ENCODE peak calls at places on chromosomes 11 and 22, in nine cellular contexts. U is breast epithelium, J is prostate gland, X is ovary, D is heart left ventricle, K is IMR-90, G is adrenal gland, N is HCT116, V is tibial nerve. I is an unnamed sample.

GRCh38 chr11:94785509-94785908 is 17.4 kb downstream of the AMOTL1 start:
- DNase-seq in V (no peak), X (no peak), K (no peak), D (no peak), J (no peak), G (no peak), N (no peak), U (no peak), I (no peak)

GRCh38 chr11:69637956-69638871 is 2.7 kb upstream of the CCND1 start:
- DNase-seq in N (peak; percentile 80), U (no peak), G (peak; percentile 41), K (peak; percentile 65), V (no peak), D (peak; percentile 71), J (no peak), X (no peak), I (peak; percentile 80)

GRCh38 chr22:33851240-33851639 is 69.0 kb downstream of the LARGE1 start:
- DNase-seq in U (no peak), N (no peak), V (no peak), J (no peak), X (no peak), G (no peak), D (no peak), K (peak; percentile 44), I (no peak)

GRCh38 chr11:73349633-73350032 is 26.6 kb upstream of the RELT start:
- DNase-seq in X (no peak), V (no peak), U (no peak), N (no peak), D (no peak), J (no peak), K (no peak), G (no peak), I (no peak)

GRCh38 chr11:75389276-75389605 is 10.1 kb upstream of the RPS3 start:
- DNase-seq in J (no peak), N (no peak), V (no peak), X (no peak), D (no peak), U (no peak), K (peak; percentile 53), G (no peak), I (peak; percentile 45)

GRCh38 chr11:12137938-12138731 is 27.7 kb downstream of the MICAL2 start:
- DNase-seq in V (no peak), N (no peak), J (no peak), K (peak; percentile 98), X (no peak), G (no peak), U (no peak), D (no peak), I (peak; percentile 11)

GRCh38 chr11:114099392-114100178 is 40.1 kb downstream of the ZBTB16 start:
- DNase-seq in G (no peak), N (no peak), X (no peak), V (no peak), D (no peak), J (no peak), U (no peak), K (no peak), I (no peak)

GRCh38 chr11:68579455-68579854 is 104.9 kb upstream of the GAL start:
- DNase-seq in N (no peak), X (no peak), G (no peak), V (no peak), K (peak; percentile 67), D (no peak), U (no peak), J (no peak), I (no peak)

GRCh38 chr11:18703001-18703763 is 4.6 kb downstream of the TMEM86A start:
- DNase-seq in X (no peak), V (no peak), G (no peak), U (peak; percentile 20), J (no peak), K (no peak), D (peak; percentile 61), N (no peak), I (no peak)

DNA sequence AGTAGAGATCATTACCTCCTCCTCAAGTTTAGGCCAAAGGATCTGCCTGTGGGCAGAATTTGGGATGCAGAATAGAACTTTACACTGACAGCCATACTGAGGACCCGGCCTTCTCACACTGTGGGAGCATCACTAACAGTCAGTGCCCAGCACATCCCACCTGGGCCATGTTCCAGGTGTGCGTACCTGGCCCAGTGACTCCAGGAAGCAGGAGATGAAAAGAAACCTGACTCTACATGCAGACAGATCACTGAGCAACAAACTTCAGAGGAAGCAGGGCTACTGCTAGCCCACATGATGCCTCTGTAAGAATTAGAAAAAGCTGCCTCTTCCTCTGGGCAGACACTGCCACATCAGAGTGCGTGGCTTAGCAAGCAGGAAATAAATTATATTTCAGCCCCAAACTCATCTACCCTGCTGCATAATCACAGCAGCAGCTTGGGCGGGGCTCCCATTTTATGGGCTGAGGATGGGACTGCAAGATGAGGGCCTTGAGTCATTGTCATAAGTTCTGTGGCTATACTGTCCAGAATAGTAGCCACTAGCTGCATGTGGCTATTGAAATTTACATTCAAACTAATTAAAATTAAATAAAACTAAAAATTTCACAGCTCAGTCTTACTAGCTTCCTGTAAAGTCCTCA is 6.0 kb upstream of the LMO2 start:
- DNase-seq in K (no peak), D (no peak), G (no peak), U (no peak), J (peak; percentile 28), N (no peak), V (no peak), X (no peak), I (no peak)
- H3K4me1 ChIP-seq in K (peaks cover 2% of the 10 kb centered on the region), D (peaks cover 3% of the 10 kb centered on the region), G (peaks cover 17% of the 10 kb centered on the region), U (no peaks in the 10 kb centered on the region), J (no peaks in the 10 kb centered on the region), N (peaks cover 8% of the 10 kb centered on the region), V (no peaks in the 10 kb centered on the region), X (no peaks in the 10 kb centered on the region), I (peaks cover 68% of the 10 kb centered on the region)

DNA sequence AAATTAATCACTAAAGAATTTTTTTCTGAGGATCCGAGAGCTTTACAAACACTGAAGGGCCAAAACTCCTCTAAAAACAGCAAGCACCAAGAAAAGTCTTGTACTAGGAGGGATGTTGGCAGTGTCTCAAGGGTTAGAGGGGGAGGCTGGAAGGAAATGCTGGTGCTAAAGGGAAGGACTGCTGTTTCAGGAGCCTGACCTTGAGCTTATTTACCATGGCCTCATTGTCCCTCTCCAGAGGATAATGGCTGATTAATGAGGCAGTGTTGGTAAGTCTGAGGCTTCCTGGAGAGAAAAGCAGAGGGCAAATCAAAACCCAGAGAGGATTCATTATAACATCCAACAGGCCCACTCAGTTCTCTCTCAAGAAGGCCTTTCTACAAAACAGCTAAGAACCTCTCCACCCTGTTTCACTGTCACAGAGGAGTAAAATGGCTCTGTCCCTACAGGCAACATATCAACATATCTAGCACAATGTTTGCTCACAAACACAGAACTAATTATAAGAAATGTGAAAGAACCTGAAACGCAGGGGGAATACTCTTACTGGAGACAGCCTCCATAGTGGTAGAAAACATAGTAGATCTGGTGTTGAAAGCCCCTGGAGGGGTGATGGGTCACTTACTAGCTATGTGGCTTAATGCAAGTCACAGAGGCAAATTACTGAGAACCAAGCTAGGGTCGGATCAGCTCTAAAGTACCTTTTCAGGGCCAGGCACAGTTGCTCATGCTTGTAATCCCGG is 31.5 kb downstream of the NUMA1 start:
- DNase-seq in U (no peak), K (no peak), V (no peak), N (no peak), X (peak; percentile 51), G (peak; percentile 63), J (no peak), D (no peak), I (no peak)
- TF ChIP-seq POLR2A in U (no peak), K (no peak), V (no peak), N (no peak), X (no peak), G (no peak), J (no peak), D (no peak), I (no peak)

GRCh38 chr11:46643531-46643930 is 26.2 kb downstream of the ATG13 start:
- DNase-seq in G (no peak), J (no peak), X (no peak), D (no peak), U (no peak), N (no peak), V (no peak), K (no peak), I (no peak)
- H3K36me3 ChIP-seq in G (no peaks in the 10 kb centered on the region), J (no peaks in the 10 kb centered on the region), X (no peaks in the 10 kb centered on the region), D (peaks cover 63% of the 10 kb centered on the region), U (no peaks in the 10 kb centered on the region), N (peaks cover 11% of the 10 kb centered on the region), V (peaks cover 8% of the 10 kb centered on the region), K (peaks cover 17% of the 10 kb centered on the region), I (peaks cover 31% of the 10 kb centered on the region)

GRCh38 chr22:35614404-35614803 is 2.7 kb downstream of the MB start:
- DNase-seq in G (no peak), N (no peak), J (no peak), X (no peak), K (no peak), D (no peak), V (no peak), U (no peak), I (no peak)
- H3K4me1 ChIP-seq in G (no peaks in the 10 kb centered on the region), N (no peaks in the 10 kb centered on the region), J (no peaks in the 10 kb centered on the region), X (peaks cover 6% of the 10 kb centered on the region), K (no peaks in the 10 kb centered on the region), D (no peaks in the 10 kb centered on the region), V (no peaks in the 10 kb centered on the region), U (no peaks in the 10 kb centered on the region), I (peaks cover 12% of the 10 kb centered on the region)

GRCh38 chr11:62853279-62853965 is 14.0 kb upstream of the WDR74 start:
- DNase-seq in J (no peak), G (no peak), K (no peak), D (no peak), U (no peak), V (no peak), X (no peak), N (no peak), I (no peak)
- TF ChIP-seq POLR2A in J (no peak), G (no peak), K (no peak), D (no peak), U (no peak), V (no peak), X (no peak), N (no peak), I (no peak)

GRCh38 chr11:57306941-57307598 is 17.7 kb downstream of the TNKS1BP1 start:
- DNase-seq in D (no peak), N (no peak), G (no peak), V (no peak), U (no peak), J (no peak), K (no peak), X (no peak), I (no peak)

GRCh38 chr11:57303990-57304579 is 20.7 kb downstream of the TNKS1BP1 start:
- DNase-seq in X (no peak), N (no peak), K (no peak), U (no peak), J (no peak), G (no peak), V (no peak), D (no peak), I (no peak)

GRCh38 chr11:57303280-57303989 is 21.3 kb downstream of the TNKS1BP1 start:
- DNase-seq in X (no peak), D (no peak), V (no peak), J (no peak), G (no peak), N (no peak), U (no peak), K (no peak), I (no peak)

GRCh38 chr11:57306156-57306876 is 18.4 kb downstream of the TNKS1BP1 start:
- DNase-seq in N (no peak), V (no peak), G (no peak), U (no peak), D (no peak), K (peak; percentile 19), X (no peak), J (no peak), I (no peak)

DNA sequence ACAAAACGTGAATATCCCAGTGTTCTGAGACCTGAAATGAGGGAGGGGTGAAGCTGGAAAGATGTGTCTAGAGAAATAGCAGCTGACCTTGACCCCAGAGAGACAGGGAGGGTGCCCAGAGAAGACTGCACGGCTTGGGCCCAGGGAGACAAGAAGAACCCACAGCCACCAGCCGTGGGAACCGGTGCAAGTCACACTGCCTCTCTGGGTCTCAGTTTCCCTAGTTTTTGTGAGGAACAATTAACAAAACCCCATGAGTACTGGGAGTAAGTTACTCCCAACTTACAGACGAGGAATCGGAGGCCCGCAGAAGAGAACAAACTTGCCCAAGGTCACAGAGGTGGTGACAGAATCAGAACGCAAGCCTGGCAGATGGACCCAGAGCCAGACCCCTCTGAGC is 19.2 kb downstream of the TNKS1BP1 start:
- DNase-seq in D (no peak), U (no peak), J (no peak), K (no peak), X (no peak), G (no peak), N (no peak), V (no peak), I (no peak)
- H3K36me3 ChIP-seq in D (peaks cover 74% of the 10 kb centered on the region), U (peaks cover 8% of the 10 kb centered on the region), J (peaks cover 10% of the 10 kb centered on the region), K (peaks cover 73% of the 10 kb centered on the region), X (no peaks in the 10 kb centered on the region), G (no peaks in the 10 kb centered on the region), N (peaks cover 13% of the 10 kb centered on the region), V (peaks cover 14% of the 10 kb centered on the region), I (peaks cover 17% of the 10 kb centered on the region)